ENCODE peak calls at places on chromosome 1, in seven cellular contexts. S is stimulated activated CD8-positive, alpha-beta memory T cell treated with anti-CD3 and anti-CD28 coated beads, Interleukin-7, amount 100 ng/mL, for 1 hour; Z is ELF-1; C is NCI-H774; T is GM10248; R is EL; H is heart left ventricle. E is an unnamed sample.

GRCh38 chr1:151130837-151131586 is 15.4 kb downstream of the SEMA6C start:
- DNase-seq in R (peak), T (peak), S (peak), C (peak), Z (peak), H (peak), E (peak)

GRCh38 chr1:226626577-226626956 is 78.0 kb downstream of the STUM start:
- DNase-seq in T (peak), C (no peak), Z (peak), S (peak), R (peak), H (peak), E (peak)

GRCh38 chr1:35452086-35452485 is 105.1 kb downstream of the KIAA0319L start:
- DNase-seq in C (no peak), H (no peak), T (no peak), R (peak), S (no peak), Z (no peak), E (no peak)

GRCh38 chr1:25649505-25650218 is 33.1 kb downstream of the MAN1C1 start:
- DNase-seq in R (no peak), Z (no peak), T (no peak), C (no peak), S (no peak), H (no peak), E (no peak)

GRCh38 chr1:188061881-188062280 is 1233.1 kb downstream of the PLA2G4A start:
- DNase-seq in H (no peak), T (no peak), Z (no peak), R (no peak), S (no peak), C (no peak), E (no peak)

GRCh38 chr1:69911301-69911801 is 294.0 kb downstream of the LRRC40 start:
- DNase-seq in Z (no peak), T (no peak), H (no peak), C (no peak), S (no peak), R (peak), E (no peak)

GRCh38 chr1:222165625-222166024 is 382.3 kb downstream of the HHIPL2 start:
- DNase-seq in T (no peak), C (no peak), R (no peak), H (no peak), Z (no peak), S (no peak), E (no peak)

GRCh38 chr1:235940282-235940681 is 73.6 kb upstream of the LYST start:
- DNase-seq in Z (no peak), T (no peak), R (no peak), C (no peak), H (no peak), S (no peak), E (no peak)

GRCh38 chr1:75124510-75124909 is 9.7 kb upstream of the LHX8 start:
- DNase-seq in T (no peak), Z (peak), S (no peak), C (no peak), H (no peak), R (no peak), E (no peak)

E was measured in B cell.